ENCODE peak calls at places on chromosomes 11 and 22, in nine cellular contexts. One of them, this sample, is unnamed.

GRCh38 chr11:63843042-63843441 is 4.1 kb downstream of the MARK2 start:
- DNase-seq in stimulated activated CD4-positive, alpha-beta T cell treated with anti-CD3 and anti-CD28 coated beads, Interleukin-1b, Interleukin-23, amount 100 ng/mL, for 1 hour: no peak
- DNase-seq in neuronal stem cell: no peak
- DNase-seq in fibroblast of the aortic adventitia: peak
- DNase-seq in posterior cingulate gyrus: no peak
- DNase-seq in thoracic aorta: no peak
- DNase-seq in NCI-H2107: no peak
- DNase-seq in non-pigmented ciliary epithelial cell: no peak
- DNase-seq in AG08395: no peak
- DNase-seq in this sample: no peak

GRCh38 chr11:126914941-126915340 is 85.6 kb downstream of the KIRREL3 start:
- DNase-seq in stimulated activated CD4-positive, alpha-beta T cell treated with anti-CD3 and anti-CD28 coated beads, Interleukin-1b, Interleukin-23, amount 100 ng/mL, for 1 hour: no peak
- DNase-seq in NCI-H2107: no peak
- DNase-seq in thoracic aorta: no peak
- DNase-seq in fibroblast of the aortic adventitia: peak
- DNase-seq in non-pigmented ciliary epithelial cell: no peak
- DNase-seq in neuronal stem cell: no peak
- DNase-seq in AG08395: peak
- DNase-seq in posterior cingulate gyrus: no peak
- DNase-seq in this sample: no peak

GRCh38 chr11:31702966-31703365 is 108.2 kb downstream of the PAX6 start:
- DNase-seq in thoracic aorta: no peak
- DNase-seq in posterior cingulate gyrus: no peak
- DNase-seq in fibroblast of the aortic adventitia: peak
- DNase-seq in NCI-H2107: peak
- DNase-seq in neuronal stem cell: no peak
- DNase-seq in stimulated activated CD4-positive, alpha-beta T cell treated with anti-CD3 and anti-CD28 coated beads, Interleukin-1b, Interleukin-23, amount 100 ng/mL, for 1 hour: no peak
- DNase-seq in AG08395: peak
- DNase-seq in non-pigmented ciliary epithelial cell: no peak
- DNase-seq in this sample: no peak

GRCh38 chr22:37019309-37020191 is at the start of the genes MPST and TST:
- DNase-seq in thoracic aorta: no peak
- DNase-seq in fibroblast of the aortic adventitia: peak
- DNase-seq in NCI-H2107: no peak
- DNase-seq in non-pigmented ciliary epithelial cell: no peak
- DNase-seq in posterior cingulate gyrus: peak
- DNase-seq in neuronal stem cell: peak
- DNase-seq in stimulated activated CD4-positive, alpha-beta T cell treated with anti-CD3 and anti-CD28 coated beads, Interleukin-1b, Interleukin-23, amount 100 ng/mL, for 1 hour: no peak
- DNase-seq in AG08395: peak
- DNase-seq in this sample: peak

GRCh38 chr22:20885557-20886323 is 26.9 kb downstream of the SNAP29 start:
- DNase-seq in posterior cingulate gyrus: peak
- DNase-seq in fibroblast of the aortic adventitia: peak
- DNase-seq in NCI-H2107: peak
- DNase-seq in neuronal stem cell: peak
- DNase-seq in thoracic aorta: peak
- DNase-seq in non-pigmented ciliary epithelial cell: peak
- DNase-seq in AG08395: peak
- DNase-seq in stimulated activated CD4-positive, alpha-beta T cell treated with anti-CD3 and anti-CD28 coated beads, Interleukin-1b, Interleukin-23, amount 100 ng/mL, for 1 hour: peak
- DNase-seq in this sample: peak

GRCh38 chr11:58334708-58335107 is 24.2 kb downstream of the OR5B17 start:
- DNase-seq in thoracic aorta: no peak
- DNase-seq in stimulated activated CD4-positive, alpha-beta T cell treated with anti-CD3 and anti-CD28 coated beads, Interleukin-1b, Interleukin-23, amount 100 ng/mL, for 1 hour: no peak
- DNase-seq in fibroblast of the aortic adventitia: peak
- DNase-seq in AG08395: peak
- DNase-seq in NCI-H2107: no peak
- DNase-seq in posterior cingulate gyrus: no peak
- DNase-seq in non-pigmented ciliary epithelial cell: peak
- DNase-seq in neuronal stem cell: no peak
- DNase-seq in this sample: no peak

GRCh38 chr22:22578702-22579424 is 19.8 kb upstream of the PRAME start:
- DNase-seq in fibroblast of the aortic adventitia: peak
- DNase-seq in thoracic aorta: no peak
- DNase-seq in NCI-H2107: no peak
- DNase-seq in stimulated activated CD4-positive, alpha-beta T cell treated with anti-CD3 and anti-CD28 coated beads, Interleukin-1b, Interleukin-23, amount 100 ng/mL, for 1 hour: no peak
- DNase-seq in AG08395: peak
- DNase-seq in neuronal stem cell: no peak
- DNase-seq in posterior cingulate gyrus: no peak
- DNase-seq in non-pigmented ciliary epithelial cell: peak
- DNase-seq in this sample: no peak

GRCh38 chr11:125404136-125404810 is 91.8 kb downstream of the FEZ1 start:
- DNase-seq in stimulated activated CD4-positive, alpha-beta T cell treated with anti-CD3 and anti-CD28 coated beads, Interleukin-1b, Interleukin-23, amount 100 ng/mL, for 1 hour: no peak
- DNase-seq in neuronal stem cell: peak
- DNase-seq in thoracic aorta: no peak
- DNase-seq in fibroblast of the aortic adventitia: no peak
- DNase-seq in non-pigmented ciliary epithelial cell: no peak
- DNase-seq in AG08395: no peak
- DNase-seq in posterior cingulate gyrus: no peak
- DNase-seq in NCI-H2107: no peak
- DNase-seq in this sample: no peak

GRCh38 chr22:19422440-19423301 is 8.9 kb downstream of the HIRA start:
- DNase-seq in posterior cingulate gyrus: no peak
- DNase-seq in fibroblast of the aortic adventitia: no peak
- DNase-seq in stimulated activated CD4-positive, alpha-beta T cell treated with anti-CD3 and anti-CD28 coated beads, Interleukin-1b, Interleukin-23, amount 100 ng/mL, for 1 hour: no peak
- DNase-seq in neuronal stem cell: no peak
- DNase-seq in AG08395: no peak
- DNase-seq in thoracic aorta: no peak
- DNase-seq in NCI-H2107: no peak
- DNase-seq in non-pigmented ciliary epithelial cell: no peak
- DNase-seq in this sample: no peak

GRCh38 chr22:22358686-22359085 is 114.1 kb downstream of the VPREB1 start:
- DNase-seq in posterior cingulate gyrus: no peak
- DNase-seq in thoracic aorta: no peak
- DNase-seq in AG08395: no peak
- DNase-seq in NCI-H2107: no peak
- DNase-seq in non-pigmented ciliary epithelial cell: no peak
- DNase-seq in neuronal stem cell: no peak
- DNase-seq in fibroblast of the aortic adventitia: no peak
- DNase-seq in stimulated activated CD4-positive, alpha-beta T cell treated with anti-CD3 and anti-CD28 coated beads, Interleukin-1b, Interleukin-23, amount 100 ng/mL, for 1 hour: no peak
- DNase-seq in this sample: no peak

GRCh38 chr11:3147626-3148025 is 17.5 kb downstream of the OSBPL5 start:
- DNase-seq in posterior cingulate gyrus: no peak
- DNase-seq in NCI-H2107: no peak
- DNase-seq in thoracic aorta: no peak
- DNase-seq in stimulated activated CD4-positive, alpha-beta T cell treated with anti-CD3 and anti-CD28 coated beads, Interleukin-1b, Interleukin-23, amount 100 ng/mL, for 1 hour: no peak
- DNase-seq in AG08395: no peak
- DNase-seq in neuronal stem cell: no peak
- DNase-seq in fibroblast of the aortic adventitia: no peak
- DNase-seq in non-pigmented ciliary epithelial cell: no peak
- DNase-seq in this sample: no peak

GRCh38 chr11:17314232-17314547 is 37.4 kb upstream of the NCR3LG1 start:
- DNase-seq in thoracic aorta: no peak
- DNase-seq in stimulated activated CD4-positive, alpha-beta T cell treated with anti-CD3 and anti-CD28 coated beads, Interleukin-1b, Interleukin-23, amount 100 ng/mL, for 1 hour: no peak
- DNase-seq in neuronal stem cell: no peak
- DNase-seq in NCI-H2107: no peak
- DNase-seq in posterior cingulate gyrus: no peak
- DNase-seq in AG08395: peak
- DNase-seq in fibroblast of the aortic adventitia: peak
- DNase-seq in non-pigmented ciliary epithelial cell: peak
- DNase-seq in this sample: no peak

GRCh38 chr22:36022162-36022561 is 6.5 kb downstream of the RBFOX2 start:
- DNase-seq in AG08395: peak
- DNase-seq in thoracic aorta: no peak
- DNase-seq in NCI-H2107: no peak
- DNase-seq in neuronal stem cell: no peak
- DNase-seq in non-pigmented ciliary epithelial cell: no peak
- DNase-seq in stimulated activated CD4-positive, alpha-beta T cell treated with anti-CD3 and anti-CD28 coated beads, Interleukin-1b, Interleukin-23, amount 100 ng/mL, for 1 hour: no peak
- DNase-seq in fibroblast of the aortic adventitia: peak
- DNase-seq in posterior cingulate gyrus: no peak
- DNase-seq in this sample: no peak

GRCh38 chr11:78499971-78500370 is 74.7 kb downstream of the NARS2 start:
- DNase-seq in stimulated activated CD4-positive, alpha-beta T cell treated with anti-CD3 and anti-CD28 coated beads, Interleukin-1b, Interleukin-23, amount 100 ng/mL, for 1 hour: no peak
- DNase-seq in posterior cingulate gyrus: no peak
- DNase-seq in non-pigmented ciliary epithelial cell: no peak
- DNase-seq in thoracic aorta: no peak
- DNase-seq in neuronal stem cell: no peak
- DNase-seq in NCI-H2107: no peak
- DNase-seq in AG08395: no peak
- DNase-seq in fibroblast of the aortic adventitia: peak
- DNase-seq in this sample: no peak

GRCh38 chr11:1923201-1923956 is 3.9 kb downstream of the TNNT3 start:
- DNase-seq in fibroblast of the aortic adventitia: no peak
- DNase-seq in thoracic aorta: no peak
- DNase-seq in non-pigmented ciliary epithelial cell: no peak
- DNase-seq in posterior cingulate gyrus: no peak
- DNase-seq in neuronal stem cell: no peak
- DNase-seq in stimulated activated CD4-positive, alpha-beta T cell treated with anti-CD3 and anti-CD28 coated beads, Interleukin-1b, Interleukin-23, amount 100 ng/mL, for 1 hour: no peak
- DNase-seq in AG08395: no peak
- DNase-seq in NCI-H2107: no peak
- DNase-seq in this sample: no peak

GRCh38 chr22:39090426-39091064 is 6.5 kb upstream of the APOBEC3H start:
- DNase-seq in non-pigmented ciliary epithelial cell: no peak
- DNase-seq in neuronal stem cell: no peak
- DNase-seq in posterior cingulate gyrus: no peak
- DNase-seq in thoracic aorta: no peak
- DNase-seq in NCI-H2107: no peak
- DNase-seq in stimulated activated CD4-positive, alpha-beta T cell treated with anti-CD3 and anti-CD28 coated beads, Interleukin-1b, Interleukin-23, amount 100 ng/mL, for 1 hour: peak
- DNase-seq in fibroblast of the aortic adventitia: no peak
- DNase-seq in AG08395: no peak
- DNase-seq in this sample: peak

GRCh38 chr22:40196628-40197027 is 18.9 kb downstream of the TNRC6B start:
- DNase-seq in AG08395: peak
- DNase-seq in stimulated activated CD4-positive, alpha-beta T cell treated with anti-CD3 and anti-CD28 coated beads, Interleukin-1b, Interleukin-23, amount 100 ng/mL, for 1 hour: no peak
- DNase-seq in thoracic aorta: no peak
- DNase-seq in NCI-H2107: no peak
- DNase-seq in posterior cingulate gyrus: no peak
- DNase-seq in neuronal stem cell: no peak
- DNase-seq in fibroblast of the aortic adventitia: peak
- DNase-seq in non-pigmented ciliary epithelial cell: peak
- DNase-seq in this sample: no peak

GRCh38 chr22:34236527-34236926 is 316.3 kb upstream of the LARGE1 start:
- DNase-seq in thoracic aorta: no peak
- DNase-seq in neuronal stem cell: no peak
- DNase-seq in AG08395: no peak
- DNase-seq in stimulated activated CD4-positive, alpha-beta T cell treated with anti-CD3 and anti-CD28 coated beads, Interleukin-1b, Interleukin-23, amount 100 ng/mL, for 1 hour: no peak
- DNase-seq in NCI-H2107: no peak
- DNase-seq in non-pigmented ciliary epithelial cell: no peak
- DNase-seq in posterior cingulate gyrus: no peak
- DNase-seq in fibroblast of the aortic adventitia: no peak
- DNase-seq in this sample: no peak

GRCh38 chr11:95647805-95648379 is 141.7 kb downstream of the FAM76B start:
- DNase-seq in NCI-H2107: no peak
- DNase-seq in thoracic aorta: no peak
- DNase-seq in AG08395: no peak
- DNase-seq in neuronal stem cell: no peak
- DNase-seq in fibroblast of the aortic adventitia: peak
- DNase-seq in non-pigmented ciliary epithelial cell: no peak
- DNase-seq in stimulated activated CD4-positive, alpha-beta T cell treated with anti-CD3 and anti-CD28 coated beads, Interleukin-1b, Interleukin-23, amount 100 ng/mL, for 1 hour: no peak
- DNase-seq in posterior cingulate gyrus: no peak
- DNase-seq in this sample: no peak

GRCh38 chr22:31897842-31898241 is 46.5 kb upstream of the YWHAH start:
- DNase-seq in NCI-H2107: no peak
- DNase-seq in fibroblast of the aortic adventitia: peak
- DNase-seq in AG08395: peak
- DNase-seq in thoracic aorta: no peak
- DNase-seq in posterior cingulate gyrus: no peak
- DNase-seq in neuronal stem cell: no peak
- DNase-seq in non-pigmented ciliary epithelial cell: no peak
- DNase-seq in stimulated activated CD4-positive, alpha-beta T cell treated with anti-CD3 and anti-CD28 coated beads, Interleukin-1b, Interleukin-23, amount 100 ng/mL, for 1 hour: no peak
- DNase-seq in this sample: no peak

GRCh38 chr11:11465280-11465679 is 112.2 kb upstream of the CSNK2A3 start:
- DNase-seq in thoracic aorta: no peak
- DNase-seq in stimulated activated CD4-positive, alpha-beta T cell treated with anti-CD3 and anti-CD28 coated beads, Interleukin-1b, Interleukin-23, amount 100 ng/mL, for 1 hour: no peak
- DNase-seq in non-pigmented ciliary epithelial cell: no peak
- DNase-seq in NCI-H2107: no peak
- DNase-seq in fibroblast of the aortic adventitia: no peak
- DNase-seq in posterior cingulate gyrus: no peak
- DNase-seq in AG08395: no peak
- DNase-seq in neuronal stem cell: no peak
- DNase-seq in this sample: no peak

GRCh38 chr22:23675502-23676415 is 15.1 kb upstream of the RGL4 start:
- DNase-seq in thoracic aorta: no peak
- DNase-seq in neuronal stem cell: no peak
- DNase-seq in NCI-H2107: no peak
- DNase-seq in stimulated activated CD4-positive, alpha-beta T cell treated with anti-CD3 and anti-CD28 coated beads, Interleukin-1b, Interleukin-23, amount 100 ng/mL, for 1 hour: no peak
- DNase-seq in posterior cingulate gyrus: no peak
- DNase-seq in non-pigmented ciliary epithelial cell: no peak
- DNase-seq in fibroblast of the aortic adventitia: no peak
- DNase-seq in AG08395: no peak
- DNase-seq in this sample: peak

GRCh38 chr11:130827697-130828377 is 88.4 kb downstream of the SNX19 start:
- DNase-seq in thoracic aorta: peak
- DNase-seq in non-pigmented ciliary epithelial cell: no peak
- DNase-seq in AG08395: peak
- DNase-seq in fibroblast of the aortic adventitia: peak
- DNase-seq in posterior cingulate gyrus: no peak
- DNase-seq in stimulated activated CD4-positive, alpha-beta T cell treated with anti-CD3 and anti-CD28 coated beads, Interleukin-1b, Interleukin-23, amount 100 ng/mL, for 1 hour: no peak
- DNase-seq in neuronal stem cell: peak
- DNase-seq in NCI-H2107: no peak
- DNase-seq in this sample: peak

GRCh38 chr11:19951558-19952083 is 208.7 kb downstream of the DBX1 start:
- DNase-seq in thoracic aorta: no peak
- DNase-seq in NCI-H2107: peak
- DNase-seq in neuronal stem cell: peak
- DNase-seq in stimulated activated CD4-positive, alpha-beta T cell treated with anti-CD3 and anti-CD28 coated beads, Interleukin-1b, Interleukin-23, amount 100 ng/mL, for 1 hour: no peak
- DNase-seq in non-pigmented ciliary epithelial cell: no peak
- DNase-seq in fibroblast of the aortic adventitia: peak
- DNase-seq in posterior cingulate gyrus: no peak
- DNase-seq in AG08395: peak
- DNase-seq in this sample: no peak

GRCh38 chr22:20183823-20184222 is 33.0 kb upstream of the CCDC188 start:
- DNase-seq in fibroblast of the aortic adventitia: no peak
- DNase-seq in NCI-H2107: no peak
- DNase-seq in AG08395: no peak
- DNase-seq in thoracic aorta: no peak
- DNase-seq in posterior cingulate gyrus: no peak
- DNase-seq in neuronal stem cell: no peak
- DNase-seq in non-pigmented ciliary epithelial cell: no peak
- DNase-seq in stimulated activated CD4-positive, alpha-beta T cell treated with anti-CD3 and anti-CD28 coated beads, Interleukin-1b, Interleukin-23, amount 100 ng/mL, for 1 hour: no peak
- DNase-seq in this sample: no peak

GRCh38 chr11:35040221-35040942 is 98.6 kb upstream of the CD44 start:
- DNase-seq in non-pigmented ciliary epithelial cell: peak
- DNase-seq in thoracic aorta: no peak
- DNase-seq in AG08395: peak
- DNase-seq in posterior cingulate gyrus: no peak
- DNase-seq in fibroblast of the aortic adventitia: no peak
- DNase-seq in NCI-H2107: no peak
- DNase-seq in stimulated activated CD4-positive, alpha-beta T cell treated with anti-CD3 and anti-CD28 coated beads, Interleukin-1b, Interleukin-23, amount 100 ng/mL, for 1 hour: no peak
- DNase-seq in neuronal stem cell: no peak
- DNase-seq in this sample: no peak

GRCh38 chr11:10866893-10867331 is 9.1 kb upstream of the ZBED5 start:
- DNase-seq in NCI-H2107: no peak
- DNase-seq in thoracic aorta: no peak
- DNase-seq in stimulated activated CD4-positive, alpha-beta T cell treated with anti-CD3 and anti-CD28 coated beads, Interleukin-1b, Interleukin-23, amount 100 ng/mL, for 1 hour: no peak
- DNase-seq in fibroblast of the aortic adventitia: peak
- DNase-seq in neuronal stem cell: no peak
- DNase-seq in posterior cingulate gyrus: no peak
- DNase-seq in non-pigmented ciliary epithelial cell: peak
- DNase-seq in AG08395: peak
- DNase-seq in this sample: no peak

GRCh38 chr11:85682330-85683305 is 3.4 kb downstream of the CCDC89 start:
- DNase-seq in NCI-H2107: no peak
- DNase-seq in stimulated activated CD4-positive, alpha-beta T cell treated with anti-CD3 and anti-CD28 coated beads, Interleukin-1b, Interleukin-23, amount 100 ng/mL, for 1 hour: peak
- DNase-seq in thoracic aorta: no peak
- DNase-seq in non-pigmented ciliary epithelial cell: no peak
- DNase-seq in fibroblast of the aortic adventitia: peak
- DNase-seq in posterior cingulate gyrus: peak
- DNase-seq in AG08395: peak
- DNase-seq in neuronal stem cell: no peak
- DNase-seq in this sample: peak